ENCODE peak calls at places on chromosomes 12 and 14, in nine cellular contexts. Y is AG04449, J is sigmoid colon, W is mesothelial cell of epicardium, Q is endothelial cell, A is breast epithelium, H is tibial artery, P is GM20000, X is activated B cell treated with CpG ODN at 0.5 μM for 24 hours. O is an unnamed sample.

GRCh38 chr12:64104376-64104775 is 117.7 kb downstream of the KICS2 start:
- DNase-seq in Y (no peak), J (peak; percentile 90), W (no peak), Q (no peak), A (peak; percentile 59), H (no peak), P (no peak), X (no peak), O (no peak)

GRCh38 chr14:51014625-51015024 is 70.3 kb upstream of the PYGL start:
- DNase-seq in Y (no peak), J (no peak), W (no peak), Q (no peak), A (no peak), H (no peak), P (no peak), X (no peak), O (no peak)

GRCh38 chr12:25521625-25522256 is 31.3 kb downstream of the LMNTD1 start:
- DNase-seq in Y (no peak), J (no peak), W (no peak), Q (no peak), A (no peak), H (no peak), P (no peak), X (no peak), O (no peak)

GRCh38 chr12:113474635-113475436 is 3.2 kb upstream of the LHX5 start:
- DNase-seq in Y (no peak), J (no peak), W (no peak), Q (no peak), A (no peak), H (no peak), P (peak; percentile 27), X (no peak), O (peak; percentile 31)

GRCh38 chr14:43041976-43042375 is 1435.3 kb downstream of the LRFN5 start:
- DNase-seq in Y (no peak), J (no peak), W (no peak), Q (no peak), A (no peak), H (no peak), P (no peak), X (no peak), O (no peak)

GRCh38 chr14:100577321-100577985 is 9.8 kb downstream of the BEGAIN start:
- DNase-seq in Y (no peak), J (peak; percentile 66), W (no peak), Q (no peak), A (no peak), H (peak; percentile 63), P (no peak), X (no peak), O (no peak)

GRCh38 chr12:7994731-7995205 is 37.7 kb upstream of the FOXJ2 start:
- DNase-seq in Y (peak; percentile 89), J (no peak), W (no peak), Q (no peak), A (peak; percentile 57), H (no peak), P (no peak), X (no peak), O (no peak)

GRCh38 chr14:103730490-103731035 is 15.0 kb downstream of the ZFYVE21 start:
- DNase-seq in Y (no peak), J (no peak), W (no peak), Q (no peak), A (peak; percentile 68), H (peak; percentile 60), P (no peak), X (no peak), O (peak; percentile 36)

GRCh38 chr12:104154806-104155205 is 16.8 kb upstream of the NFYB start:
- DNase-seq in Y (no peak), J (no peak), W (no peak), Q (no peak), A (no peak), H (no peak), P (no peak), X (no peak), O (no peak)

GRCh38 chr12:46896680-46897079 is 70.9 kb upstream of the SLC38A4 start:
- DNase-seq in Y (no peak), J (no peak), W (no peak), Q (no peak), A (no peak), H (no peak), P (no peak), X (no peak), O (no peak)

GRCh38 chr14:44785096-44785495 is 176.7 kb downstream of the KLHL28 start:
- DNase-seq in Y (no peak), J (no peak), W (no peak), Q (no peak), A (no peak), H (no peak), P (no peak), X (no peak), O (no peak)

GRCh38 chr14:53531730-53532129 is 378.6 kb upstream of the DDHD1 start:
- DNase-seq in Y (no peak), J (no peak), W (no peak), Q (no peak), A (no peak), H (no peak), P (no peak), X (no peak), O (no peak)

GRCh38 chr12:90102957-90103652 is 394.5 kb upstream of the ATP2B1 start:
- DNase-seq in Y (no peak), J (no peak), W (no peak), Q (peak; percentile 6), A (no peak), H (no peak), P (peak; percentile 47), X (no peak), O (peak; percentile 33)

GRCh38 chr12:123891516-123892179 is 81.0 kb downstream of the CCDC92 start:
- DNase-seq in Y (no peak), J (peak; percentile 45), W (no peak), Q (no peak), A (no peak), H (no peak), P (no peak), X (no peak), O (no peak)
- TF ChIP-seq CTCF in Y (no peak), J (no peak), W (no peak), Q (no peak), A (no peak), H (no peak), P (no peak), X (no peak), O (no peak)

DNA sequence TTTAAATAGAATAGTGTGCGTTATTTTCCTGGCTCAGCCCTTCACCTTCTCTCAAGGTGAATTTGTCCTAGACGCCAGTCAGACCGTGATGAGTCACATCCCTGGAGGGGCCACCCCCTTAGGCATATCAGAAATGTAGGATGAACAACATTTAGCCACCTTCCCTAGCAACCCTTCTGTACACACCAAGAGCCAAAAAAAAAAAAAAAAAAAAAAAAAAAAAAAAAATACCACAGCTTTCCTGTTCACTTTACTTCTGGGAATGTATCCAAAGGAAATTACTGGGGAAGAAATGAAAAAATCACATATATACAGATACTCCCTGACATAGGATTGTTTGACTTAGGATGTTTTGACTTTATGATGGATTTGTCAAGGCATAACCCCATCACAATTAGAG is 68.3 kb upstream of the BDKRB2 start:
- DNase-seq in Y (peak; percentile 41), J (no peak), W (no peak), Q (no peak), A (no peak), H (no peak), P (no peak), X (no peak), O (no peak)
- TF ChIP-seq CTCF in Y (no peak), J (no peak), W (no peak), Q (no peak), A (no peak), H (no peak), P (no peak), X (no peak), O (no peak)

DNA sequence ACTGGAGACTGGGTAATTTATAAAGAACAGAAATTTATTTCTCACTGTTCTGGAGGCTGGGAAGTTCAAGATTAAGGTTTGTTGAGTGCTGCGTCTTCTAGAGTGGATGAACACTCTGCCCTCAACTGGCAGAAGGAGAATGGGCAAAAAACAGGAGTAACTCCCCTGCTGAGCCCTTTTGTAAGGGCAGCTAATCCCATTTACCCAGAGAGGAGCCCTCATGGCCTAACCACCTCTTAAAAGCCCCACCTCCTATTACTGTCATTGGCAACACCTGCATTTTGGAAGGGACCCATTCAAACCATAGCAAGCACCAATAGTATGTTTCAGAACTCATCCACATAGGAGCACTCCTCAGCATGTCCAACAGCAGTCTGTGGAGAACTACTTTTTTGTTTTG is 47.4 kb downstream of the BORCS5 start:
- DNase-seq in Y (no peak), J (no peak), W (no peak), Q (no peak), A (no peak), H (no peak), P (no peak), X (no peak), O (no peak)
- TF ChIP-seq CTCF in Y (no peak), J (no peak), W (no peak), Q (no peak), A (no peak), H (no peak), P (no peak), X (no peak), O (no peak)

GRCh38 chr14:22184157-22185025 is 404.6 kb downstream of the DAD1 start:
- DNase-seq in Y (no peak), J (no peak), W (no peak), Q (no peak), A (no peak), H (no peak), P (no peak), X (no peak), O (no peak)

GRCh38 chr14:22189873-22190272 is 399.2 kb downstream of the DAD1 start:
- DNase-seq in Y (no peak), J (no peak), W (no peak), Q (no peak), A (no peak), H (no peak), P (no peak), X (no peak), O (no peak)

GRCh38 chr14:22188346-22188745 is 400.7 kb downstream of the DAD1 start:
- DNase-seq in Y (no peak), J (no peak), W (no peak), Q (no peak), A (no peak), H (no peak), P (no peak), X (no peak), O (no peak)

GRCh38 chr14:22180045-22180444 is 409.0 kb downstream of the DAD1 start:
- DNase-seq in Y (no peak), J (no peak), W (no peak), Q (no peak), A (no peak), H (no peak), P (no peak), X (no peak), O (no peak)

DNA sequence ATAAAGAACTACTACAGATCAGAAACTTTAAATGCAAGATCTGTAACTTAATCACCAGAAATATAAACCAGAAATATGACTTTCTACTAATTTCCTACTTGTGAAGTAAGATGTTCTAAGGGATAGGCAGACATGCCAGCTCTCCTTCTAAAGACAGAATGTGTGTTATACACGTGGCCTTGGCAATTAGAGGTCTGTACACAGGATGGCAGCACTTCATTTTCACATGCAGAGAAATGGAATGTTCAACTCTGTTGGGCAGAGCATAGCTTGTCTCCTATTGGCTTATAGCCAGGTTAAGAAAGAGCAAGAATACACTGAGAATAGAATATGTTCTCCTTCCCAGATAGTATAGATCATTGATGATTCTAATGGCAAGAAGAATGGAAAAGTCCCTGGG is 403.8 kb downstream of the DAD1 start:
- DNase-seq in Y (no peak), J (no peak), W (no peak), Q (no peak), A (no peak), H (no peak), P (no peak), X (no peak), O (no peak)
- TF ChIP-seq CTCF in Y (no peak), J (no peak), W (no peak), Q (no peak), A (no peak), H (no peak), P (no peak), X (no peak), O (no peak)

GRCh38 chr14:35534884-35535793 is 1.2 kb downstream of the INSM2 start:
- DNase-seq in Y (no peak), J (peak; percentile 67), W (peak; percentile 92), Q (peak; percentile 89), A (no peak), H (peak; percentile 75), P (peak; percentile 87), X (peak; percentile 71), O (peak; percentile 82)
- TF ChIP-seq CTCF in Y (no peak), J (no peak), W (no peak), Q (no peak), A (no peak), H (no peak), P (no peak), X (no peak), O (no peak)

O was measured in GM13977.